ENCODE peak calls at places on chromosomes 13 and 19, in four cellular contexts. One of them, this sample, is unnamed.

GRCh38 chr13:113186061-113186900 is 22.2 kb downstream of the PCID2 start:
- DNase-seq in posterior vena cava: no peak
- DNase-seq in BJ: no peak
- DNase-seq in hippocampal formation: no peak
- DNase-seq in this sample: no peak

GRCh38 chr13:113545931-113546516 is 38.5 kb upstream of the TFDP1 start:
- DNase-seq in posterior vena cava: peak; percentile 80
- DNase-seq in BJ: no peak
- DNase-seq in hippocampal formation: no peak
- DNase-seq in this sample: no peak

GRCh38 chr19:11052391-11052790 is 36.9 kb upstream of the LDLR start:
- DNase-seq in posterior vena cava: no peak
- DNase-seq in BJ: no peak
- DNase-seq in hippocampal formation: no peak
- DNase-seq in this sample: no peak

GRCh38 chr13:98439136-98439828 is 137.6 kb downstream of the STK24 start:
- DNase-seq in posterior vena cava: no peak
- DNase-seq in BJ: no peak
- DNase-seq in hippocampal formation: no peak
- DNase-seq in this sample: no peak

GRCh38 chr13:34086281-34086680 is 268.3 kb downstream of the RFC3 start:
- DNase-seq in posterior vena cava: no peak
- DNase-seq in BJ: no peak
- DNase-seq in hippocampal formation: no peak
- DNase-seq in this sample: no peak

GRCh38 chr13:71156550-71156949 is 710.5 kb downstream of the DACH1 start:
- DNase-seq in posterior vena cava: no peak
- DNase-seq in BJ: no peak
- DNase-seq in hippocampal formation: no peak
- DNase-seq in this sample: no peak

GRCh38 chr13:97100821-97101220 is 106.5 kb upstream of the OXGR1 start:
- DNase-seq in posterior vena cava: no peak
- DNase-seq in BJ: no peak
- DNase-seq in hippocampal formation: no peak
- DNase-seq in this sample: no peak

GRCh38 chr19:45076029-45076850 is at the start of gene ZNF296:
- DNase-seq in posterior vena cava: peak; percentile 89
- DNase-seq in BJ: no peak
- DNase-seq in hippocampal formation: no peak
- DNase-seq in this sample: peak; percentile 27

GRCh38 chr13:45280751-45281634 is 60.0 kb downstream of the TPT1 start:
- DNase-seq in posterior vena cava: no peak
- DNase-seq in BJ: no peak
- DNase-seq in hippocampal formation: peak; percentile 81
- DNase-seq in this sample: peak; percentile 62

GRCh38 chr13:99517984-99518383 is 16.7 kb downstream of the TM9SF2 start:
- DNase-seq in posterior vena cava: no peak
- DNase-seq in BJ: no peak
- DNase-seq in hippocampal formation: no peak
- DNase-seq in this sample: no peak

GRCh38 chr13:49624207-49624606 is 4.1 kb upstream of the ARL11 start:
- DNase-seq in posterior vena cava: no peak
- DNase-seq in BJ: no peak
- DNase-seq in hippocampal formation: no peak
- DNase-seq in this sample: no peak

GRCh38 chr19:55014714-55015113 is 23.4 kb downstream of the GP6 start:
- DNase-seq in posterior vena cava: peak; percentile 85
- DNase-seq in BJ: no peak
- DNase-seq in hippocampal formation: no peak
- DNase-seq in this sample: no peak

GRCh38 chr19:1131718-1132552 is 28.1 kb downstream of the GPX4 start:
- DNase-seq in posterior vena cava: peak; percentile 99
- DNase-seq in BJ: peak; percentile 52
- DNase-seq in hippocampal formation: peak; percentile 37
- DNase-seq in this sample: no peak

GRCh38 chr13:74132768-74133656 is 1.2 kb downstream of the KLF12 start:
- DNase-seq in posterior vena cava: peak; percentile 81
- DNase-seq in BJ: no peak
- DNase-seq in hippocampal formation: peak; percentile 41
- DNase-seq in this sample: peak; percentile 62

GRCh38 chr19:47514151-47514868 is 553 bp downstream of the NAPA start:
- DNase-seq in posterior vena cava: peak; percentile 89
- DNase-seq in BJ: no peak
- DNase-seq in hippocampal formation: no peak
- DNase-seq in this sample: no peak

GRCh38 chr19:46297700-46298476 is 1.0 kb downstream of the HIF3A start:
- DNase-seq in posterior vena cava: peak; percentile 90
- DNase-seq in BJ: no peak
- DNase-seq in hippocampal formation: peak; percentile 32
- DNase-seq in this sample: peak; percentile 1

GRCh38 chr19:4425531-4425930 is 23.1 kb downstream of the CHAF1A start:
- DNase-seq in posterior vena cava: no peak
- DNase-seq in BJ: peak; percentile 42
- DNase-seq in hippocampal formation: no peak
- DNase-seq in this sample: no peak

GRCh38 chr19:3958836-3959765 is 11.8 kb downstream of the DAPK3 start:
- DNase-seq in posterior vena cava: no peak
- DNase-seq in BJ: no peak
- DNase-seq in hippocampal formation: no peak
- DNase-seq in this sample: no peak

GRCh38 chr13:100491164-100491847 is 97.3 kb downstream of the GGACT start:
- DNase-seq in posterior vena cava: no peak
- DNase-seq in BJ: no peak
- DNase-seq in hippocampal formation: no peak
- DNase-seq in this sample: no peak

GRCh38 chr13:114019367-114019766 is 45.5 kb upstream of the C13orf46 start:
- DNase-seq in posterior vena cava: no peak
- DNase-seq in BJ: no peak
- DNase-seq in hippocampal formation: no peak
- DNase-seq in this sample: no peak

GRCh38 chr19:494171-495046 is 1.9 kb upstream of the MADCAM1 start:
- DNase-seq in posterior vena cava: no peak
- DNase-seq in BJ: no peak
- DNase-seq in hippocampal formation: no peak
- DNase-seq in this sample: no peak

GRCh38 chr13:42924290-42924803 is 67.7 kb downstream of the EPSTI1 start:
- DNase-seq in posterior vena cava: no peak
- DNase-seq in BJ: no peak
- DNase-seq in hippocampal formation: no peak
- DNase-seq in this sample: no peak

GRCh38 chr13:84455143-84455905 is 573.0 kb upstream of the SLITRK1 start:
- DNase-seq in posterior vena cava: no peak
- DNase-seq in BJ: no peak
- DNase-seq in hippocampal formation: no peak
- DNase-seq in this sample: no peak

GRCh38 chr13:111531505-111531904 is 211.1 kb downstream of the TEX29 start:
- DNase-seq in posterior vena cava: no peak
- DNase-seq in BJ: no peak
- DNase-seq in hippocampal formation: no peak
- DNase-seq in this sample: no peak

GRCh38 chr13:75963318-75963717 is 327.2 kb downstream of the LMO7 start:
- DNase-seq in posterior vena cava: no peak
- DNase-seq in BJ: no peak
- DNase-seq in hippocampal formation: no peak
- DNase-seq in this sample: no peak

GRCh38 chr13:113777311-113778260 is 18.6 kb downstream of the TMEM255B start:
- DNase-seq in posterior vena cava: peak; percentile 80
- DNase-seq in BJ: no peak
- DNase-seq in hippocampal formation: no peak
- DNase-seq in this sample: no peak

GRCh38 chr13:31073859-31074718 is 87.6 kb downstream of the HSPH1 start:
- DNase-seq in posterior vena cava: no peak
- DNase-seq in BJ: no peak
- DNase-seq in hippocampal formation: no peak
- DNase-seq in this sample: no peak

GRCh38 chr19:31988256-31988655 is 357.2 kb upstream of the ZNF507 start:
- DNase-seq in posterior vena cava: no peak
- DNase-seq in BJ: no peak
- DNase-seq in hippocampal formation: no peak
- DNase-seq in this sample: no peak

GRCh38 chr19:51607077-51607476 is 23.1 kb downstream of the SIGLEC5 start:
- DNase-seq in posterior vena cava: no peak
- DNase-seq in BJ: no peak
- DNase-seq in hippocampal formation: no peak
- DNase-seq in this sample: no peak

GRCh38 chr19:54209058-54209747 is 8.5 kb downstream of the RPS9 start:
- DNase-seq in posterior vena cava: peak; percentile 82
- DNase-seq in BJ: no peak
- DNase-seq in hippocampal formation: no peak
- DNase-seq in this sample: peak; percentile 65

GRCh38 chr13:73751290-73751689 is 382.9 kb downstream of the KLF12 start:
- DNase-seq in posterior vena cava: no peak
- DNase-seq in BJ: no peak
- DNase-seq in hippocampal formation: no peak
- DNase-seq in this sample: no peak

GRCh38 chr19:11265785-11266236 is 3.5 kb upstream of the DOCK6 start:
- DNase-seq in posterior vena cava: no peak
- DNase-seq in BJ: no peak
- DNase-seq in hippocampal formation: no peak
- DNase-seq in this sample: no peak

GRCh38 chr19:28429356-28429755 is 783.6 kb downstream of the UQCRFS1 start:
- DNase-seq in posterior vena cava: no peak
- DNase-seq in BJ: no peak
- DNase-seq in hippocampal formation: no peak
- DNase-seq in this sample: no peak

GRCh38 chr19:10544242-10544752 is 593 bp downstream of the ATG4D start:
- DNase-seq in posterior vena cava: no peak
- DNase-seq in BJ: no peak
- DNase-seq in hippocampal formation: peak; percentile 40
- DNase-seq in this sample: no peak

This sample was measured in C1 segment of cervical spinal cord.